ENCODE peak calls at places on chromosomes 4 and X, in six cellular contexts. M is heart left ventricle, A is ovary, K is A549, O is testis, Q is A673. I is an unnamed sample. For H3K9me3, the result is how much of the 10 kb centered on the place peaks cover.

GRCh38 chr4:65825121-65825520 is 154.8 kb upstream of the EPHA5 start:
- DNase-seq in M (no peak), A (no peak), K (no peak), O (no peak), Q (peak), I (no peak)

GRCh38 chr4:145527773-145528172 is 46.1 kb downstream of the SMAD1 start:
- DNase-seq in M (no peak), A (no peak), K (no peak), O (no peak), Q (no peak), I (no peak)

GRCh38 chr4:140330311-140330900 is 43.0 kb upstream of the SCOC start:
- DNase-seq in M (no peak), A (no peak), K (peak), O (no peak), Q (peak), I (no peak)

GRCh38 chr4:180823116-180823515 is 1420.1 kb upstream of the TENM3 start:
- DNase-seq in M (no peak), A (no peak), K (no peak), O (no peak), Q (no peak), I (no peak)

GRCh38 chr4:175946472-175947116 is 119.0 kb upstream of the WDR17 start:
- DNase-seq in M (no peak), A (no peak), K (no peak), O (no peak), Q (no peak), I (no peak)

GRCh38 chr4:165540206-165540865 is 161.5 kb downstream of the CPE start:
- DNase-seq in M (no peak), A (no peak), K (no peak), O (peak), Q (no peak), I (no peak)

GRCh38 chr4:5206391-5206790 is 155.1 kb downstream of the STK32B start:
- DNase-seq in M (peak), A (no peak), K (no peak), O (no peak), Q (peak), I (no peak)

GRCh38 chr4:75248770-75249467 is 265.3 kb downstream of the RCHY1 start:
- DNase-seq in M (no peak), A (no peak), K (no peak), O (no peak), Q (no peak), I (no peak)

GRCh38 chr4:116180056-116180690 is 905.2 kb downstream of the TRAM1L1 start:
- DNase-seq in M (no peak), A (no peak), K (peak), O (no peak), Q (peak), I (no peak)

GRCh38 chrX:151741606-151742005 is 7.1 kb downstream of the CNGA2 start:
- DNase-seq in M (no peak), A (no peak), K (no peak), O (no peak), Q (no peak), I (no peak)
- H3K9me3 ChIP-seq in M (under half), A (under half), K (under half), O (under half), Q (under half), I (under half)

GRCh38 chrX:154049209-154050112 is 29.8 kb upstream of the IRAK1 start:
- DNase-seq in M (no peak), A (no peak), K (no peak), O (no peak), Q (no peak), I (no peak)

GRCh38 chrX:154050113-154050495 is 30.4 kb upstream of the IRAK1 start:
- DNase-seq in M (no peak), A (no peak), K (no peak), O (no peak), Q (no peak), I (no peak)

GRCh38 chrX:154048398-154048797 is 28.7 kb upstream of the IRAK1 start:
- DNase-seq in M (no peak), A (no peak), K (no peak), O (no peak), Q (no peak), I (no peak)

GRCh38 chrX:154046262-154046771 is 26.6 kb upstream of the IRAK1 start:
- DNase-seq in M (peak), A (peak), K (peak), O (peak), Q (peak), I (no peak)

DNA sequence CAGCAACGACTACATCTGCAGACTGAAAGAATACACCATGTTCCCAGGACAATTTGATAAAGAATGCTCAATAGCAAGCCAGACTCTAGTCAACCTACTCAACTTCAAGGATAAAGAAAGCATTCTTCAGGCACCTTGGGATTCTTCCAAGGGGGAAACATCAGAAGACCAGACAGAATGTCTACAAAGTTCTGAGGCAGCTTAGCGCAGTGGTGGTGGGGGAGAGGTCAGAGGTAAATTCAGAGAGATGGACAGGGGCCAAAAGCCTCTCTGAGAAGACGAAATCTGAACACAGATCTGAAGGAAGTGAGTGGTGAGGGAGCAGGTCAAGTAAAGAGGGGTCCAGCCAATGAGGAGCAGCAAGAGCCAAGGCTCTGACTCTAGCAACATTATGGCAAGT is 27.6 kb upstream of the IRAK1 start:
- DNase-seq in M (no peak), A (no peak), K (no peak), O (peak), Q (no peak), I (no peak)
- TF ChIP-seq CTCF in M (no peak), A (no peak), K (no peak), O (no peak), Q (no peak), I (no peak)

DNA sequence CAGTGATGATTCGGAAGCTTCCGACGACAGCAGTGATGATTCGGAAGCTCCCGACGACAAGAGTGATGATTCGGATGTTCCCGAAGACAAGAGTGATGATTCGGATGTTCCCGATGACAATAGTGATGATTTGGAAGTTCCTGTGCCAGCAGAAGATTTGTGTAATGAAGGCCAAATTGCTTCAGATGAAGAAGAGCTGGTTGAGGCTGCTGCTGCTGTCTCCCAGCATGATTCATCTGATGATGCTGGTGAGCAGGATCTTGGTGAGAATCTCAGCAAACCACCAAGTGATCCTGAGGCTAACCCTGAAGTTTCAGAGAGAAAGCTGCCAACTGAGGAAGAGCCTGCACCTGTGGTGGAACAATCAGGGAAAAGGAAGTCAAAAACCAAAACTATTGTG is 14.2 kb downstream of the CXCR3 start:
- DNase-seq in M (no peak), A (no peak), K (no peak), O (no peak), Q (no peak), I (no peak)
- H3K27ac ChIP-seq in M (no peak), A (no peak), K (no peak), O (no peak), Q (no peak), I (no peak)

GRCh38 chr4:8783736-8784135 is 87.9 kb downstream of the HMX1 start:
- DNase-seq in M (no peak), A (no peak), K (no peak), O (no peak), Q (no peak), I (no peak)
- H3K9me3 ChIP-seq in M (under half), A (under half), K (under half), O (under half), Q (under half), I (under half)

GRCh38 chr4:56910172-56910967 is 2.7 kb downstream of the REST start:
- DNase-seq in M (no peak), A (no peak), K (no peak), O (no peak), Q (no peak), I (no peak)
- TF ChIP-seq CTCF in M (no peak), A (no peak), K (no peak), O (no peak), Q (no peak), I (no peak)

DNA sequence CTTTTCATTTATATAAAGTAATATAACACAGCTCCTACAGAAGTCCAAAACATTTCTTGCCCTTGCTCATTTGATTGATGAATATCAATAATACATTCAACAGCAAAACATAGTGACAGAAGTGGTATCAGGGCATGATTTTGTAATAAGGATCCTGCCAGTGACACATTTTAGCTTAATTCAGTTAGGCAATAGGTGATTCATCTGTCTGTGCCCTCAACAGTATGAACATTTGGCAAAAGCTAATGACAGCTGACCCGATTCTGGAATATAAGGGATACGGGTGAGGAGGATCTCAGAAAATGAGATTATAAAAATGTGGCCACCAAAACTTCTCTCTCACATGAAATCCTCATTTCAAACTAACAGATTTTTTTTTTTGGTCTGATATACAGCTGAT is 294.0 kb downstream of the CAMK2D start:
- DNase-seq in M (no peak), A (no peak), K (peak), O (no peak), Q (no peak), I (no peak)
- H3K27ac ChIP-seq in M (peak), A (no peak), K (peak), O (peak), Q (no peak), I (no peak)